ENCODE peak calls at places on chromosomes 1 and 21, in four cellular contexts. V is tibial nerve, A is tibial artery, S is neuronal stem cell. E is an unnamed sample.

GRCh38 chr1:59063501-59063900 is 233.4 kb upstream of the FGGY start:
- DNase-seq in V (no peak), A (no peak), S (peak; percentile 23), E (no peak)

GRCh38 chr1:177976596-177976995 is 6.7 kb upstream of the SEC16B start:
- DNase-seq in V (no peak), A (no peak), S (no peak), E (no peak)

GRCh38 chr1:92324784-92325183 is 25.9 kb downstream of the RPAP2 start:
- DNase-seq in V (no peak), A (no peak), S (no peak), E (no peak)

GRCh38 chr1:205963352-205963751 is 20.1 kb upstream of the SLC26A9 start:
- DNase-seq in V (no peak), A (no peak), S (no peak), E (no peak)

GRCh38 chr1:225762444-225762843 is 15.2 kb upstream of the SRP9 start:
- DNase-seq in V (no peak), A (no peak), S (no peak), E (no peak)

GRCh38 chr1:15946546-15947381 is 29.1 kb downstream of the ZBTB17 start:
- DNase-seq in V (no peak), A (no peak), S (no peak), E (no peak)

GRCh38 chr1:78490861-78491310 is at the start of gene PTGFR:
- DNase-seq in V (peak; percentile 55), A (peak; percentile 75), S (peak; percentile 38), E (no peak)

GRCh38 chr1:202162049-202162417 is 1.6 kb upstream of the PTPN7 start:
- DNase-seq in V (no peak), A (no peak), S (no peak), E (no peak)

GRCh38 chr1:30811187-30811586 is 53.6 kb upstream of the LAPTM5 start:
- DNase-seq in V (no peak), A (no peak), S (no peak), E (no peak)

GRCh38 chr1:14924455-14925325 is 228.9 kb upstream of the TMEM51 start:
- DNase-seq in V (no peak), A (peak; percentile 79), S (no peak), E (peak; percentile 61)

GRCh38 chr1:179228783-179229213 is 679 bp downstream of the ABL2 start:
- DNase-seq in V (peak; percentile 32), A (peak; percentile 74), S (peak; percentile 37), E (peak; percentile 47)

GRCh38 chr1:7388141-7388487 is 383.0 kb upstream of the VAMP3 start:
- DNase-seq in V (no peak), A (peak; percentile 56), S (no peak), E (peak; percentile 40)

GRCh38 chr1:110242731-110243130 is 32.6 kb downstream of the KCNC4 start:
- DNase-seq in V (no peak), A (no peak), S (no peak), E (no peak)

GRCh38 chr1:32071758-32072621 is 749 bp upstream of the TMEM39B start:
- DNase-seq in V (no peak), A (no peak), S (no peak), E (no peak)

GRCh38 chr1:153957744-153958110 is 685 bp downstream of the CRTC2 start:
- DNase-seq in V (no peak), A (no peak), S (no peak), E (no peak)

GRCh38 chr1:228363686-228364067 is 43.0 kb downstream of the TRIM11 start:
- DNase-seq in V (no peak), A (no peak), S (no peak), E (peak; percentile 37)

GRCh38 chr1:196409586-196409985 is 198.7 kb downstream of the KCNT2 start:
- DNase-seq in V (no peak), A (no peak), S (no peak), E (no peak)

GRCh38 chr1:112172294-112172882 is 182.9 kb upstream of the KCND3 start:
- DNase-seq in V (peak; percentile 40), A (no peak), S (peak; percentile 77), E (peak; percentile 48)

GRCh38 chr1:43572084-43572483 is 41.4 kb downstream of the PTPRF start:
- DNase-seq in V (no peak), A (no peak), S (no peak), E (no peak)

GRCh38 chr1:31944205-31945089 is 6.3 kb upstream of the PTP4A2 start:
- DNase-seq in V (peak; percentile 89), A (peak; percentile 94), S (peak; percentile 78), E (peak; percentile 91)

DNA sequence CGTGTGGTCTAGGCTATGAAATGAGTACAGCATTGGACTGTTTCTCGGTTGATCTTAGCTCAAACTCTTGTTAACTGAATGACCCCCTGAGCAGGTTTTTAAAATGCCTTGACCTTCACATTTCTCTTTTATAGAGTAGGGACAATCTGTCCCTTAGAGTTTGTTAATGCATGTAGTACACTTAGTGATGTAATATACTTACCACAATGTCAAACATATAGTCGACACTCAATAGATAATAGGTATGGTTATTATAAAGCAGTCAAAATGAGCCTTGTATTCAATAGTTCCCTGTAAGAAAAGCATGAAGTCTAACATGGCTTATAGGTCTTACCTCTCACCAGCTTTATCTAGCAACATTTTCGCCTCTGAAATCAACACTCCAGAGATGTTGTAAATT is 161.0 kb upstream of the RUNX1 start:
- DNase-seq in V (no peak), A (no peak), S (no peak), E (no peak)
- H3K27ac ChIP-seq in V (no peak overlapping the region), A (no peak overlapping the region), S (no peak overlapping the region), E (peak overlapping the region; percentile 84)

GRCh38 chr1:89633745-89634625 is 1.1 kb downstream of the LRRC8C start:
- DNase-seq in V (no peak), A (no peak), S (peak; percentile 6), E (peak; percentile 27)
- H3K27ac ChIP-seq in V (peak overlapping the region; percentile 93), A (peak overlapping the region; percentile 83), S (no peak overlapping the region), E (peak overlapping the region; percentile 99)

DNA sequence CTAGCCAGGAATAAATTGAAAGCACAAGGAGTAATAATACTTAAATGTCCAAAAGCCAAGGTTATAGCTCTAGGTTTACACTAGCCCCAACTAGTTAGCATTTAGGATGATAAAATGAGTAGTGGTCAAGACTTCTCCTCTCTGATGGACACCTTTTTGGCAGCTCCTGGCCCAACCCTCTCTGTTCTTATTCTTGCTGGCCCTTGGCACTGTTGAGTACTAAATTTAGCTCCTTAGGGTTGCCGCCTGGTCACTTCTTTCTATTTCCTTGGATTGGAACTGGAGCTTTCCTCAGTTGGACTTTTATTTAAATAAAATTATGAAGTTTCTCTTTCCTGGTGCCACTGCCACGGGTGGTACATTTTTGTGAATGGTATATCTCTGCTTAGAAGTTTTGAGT is 28.3 kb downstream of the ARID1A start:
- DNase-seq in V (no peak), A (no peak), S (no peak), E (no peak)
- H3K27ac ChIP-seq in V (peak overlapping the region; percentile 22), A (no peak overlapping the region), S (no peak overlapping the region), E (peak overlapping the region; percentile 69)

GRCh38 chr21:41487082-41487481 is 20.9 kb downstream of the TMPRSS2 start:
- DNase-seq in V (no peak), A (no peak), S (no peak), E (no peak)

GRCh38 chr21:41490330-41490729 is 17.6 kb downstream of the TMPRSS2 start:
- DNase-seq in V (no peak), A (no peak), S (no peak), E (no peak)

GRCh38 chr21:41491412-41491811 is 16.5 kb downstream of the TMPRSS2 start:
- DNase-seq in V (no peak), A (no peak), S (no peak), E (no peak)

GRCh38 chr21:41489329-41489728 is 18.6 kb downstream of the TMPRSS2 start:
- DNase-seq in V (no peak), A (no peak), S (no peak), E (no peak)

GRCh38 chr21:41488080-41488479 is 19.9 kb downstream of the TMPRSS2 start:
- DNase-seq in V (no peak), A (no peak), S (no peak), E (no peak)
- H3K27ac ChIP-seq in V (no peak overlapping the region), A (no peak overlapping the region), S (no peak overlapping the region), E (no peak overlapping the region)

GRCh38 chr1:64685247-64685646 is 59.6 kb upstream of the RAVER2 start:
- DNase-seq in V (no peak), A (no peak), S (no peak), E (no peak)
- H3K27ac ChIP-seq in V (no peak overlapping the region), A (no peak overlapping the region), S (no peak overlapping the region), E (no peak overlapping the region)

GRCh38 chr1:93814795-93815737 is 63.9 kb downstream of the DNTTIP2 start:
- DNase-seq in V (no peak), A (no peak), S (no peak), E (no peak)
- H3K27ac ChIP-seq in V (no peak overlapping the region), A (no peak overlapping the region), S (no peak overlapping the region), E (no peak overlapping the region)

DNA sequence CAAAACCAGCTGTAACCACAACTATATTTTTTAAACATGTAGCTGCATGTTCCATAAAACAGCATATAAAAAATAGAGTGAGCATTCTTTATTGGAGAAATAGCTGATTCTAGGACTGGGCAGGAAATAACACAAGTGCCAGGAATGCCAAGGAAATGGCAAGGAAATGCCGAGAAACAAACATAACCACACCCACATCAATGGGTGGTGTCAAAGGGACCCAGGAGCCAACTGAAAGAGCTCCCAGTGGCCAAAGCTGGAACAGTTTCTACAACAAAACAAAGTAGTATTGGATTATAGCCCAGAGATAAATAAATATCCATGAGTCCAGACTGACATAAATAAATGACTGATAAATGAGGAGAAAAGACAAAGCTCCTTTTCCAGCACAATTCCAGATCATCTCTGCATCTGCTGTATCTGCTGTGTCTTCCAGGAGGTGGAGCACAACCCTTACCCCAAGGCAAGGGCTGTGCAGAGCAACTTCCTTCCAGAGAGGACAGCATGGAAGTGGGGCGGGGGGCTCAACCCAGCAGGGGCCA is 28.1 kb downstream of the ADARB1 start:
- DNase-seq in V (no peak), A (no peak), S (no peak), E (no peak)
- H3K27ac ChIP-seq in V (no peak overlapping the region), A (peak overlapping the region; percentile 63), S (no peak overlapping the region), E (peak overlapping the region; percentile 4)

DNA sequence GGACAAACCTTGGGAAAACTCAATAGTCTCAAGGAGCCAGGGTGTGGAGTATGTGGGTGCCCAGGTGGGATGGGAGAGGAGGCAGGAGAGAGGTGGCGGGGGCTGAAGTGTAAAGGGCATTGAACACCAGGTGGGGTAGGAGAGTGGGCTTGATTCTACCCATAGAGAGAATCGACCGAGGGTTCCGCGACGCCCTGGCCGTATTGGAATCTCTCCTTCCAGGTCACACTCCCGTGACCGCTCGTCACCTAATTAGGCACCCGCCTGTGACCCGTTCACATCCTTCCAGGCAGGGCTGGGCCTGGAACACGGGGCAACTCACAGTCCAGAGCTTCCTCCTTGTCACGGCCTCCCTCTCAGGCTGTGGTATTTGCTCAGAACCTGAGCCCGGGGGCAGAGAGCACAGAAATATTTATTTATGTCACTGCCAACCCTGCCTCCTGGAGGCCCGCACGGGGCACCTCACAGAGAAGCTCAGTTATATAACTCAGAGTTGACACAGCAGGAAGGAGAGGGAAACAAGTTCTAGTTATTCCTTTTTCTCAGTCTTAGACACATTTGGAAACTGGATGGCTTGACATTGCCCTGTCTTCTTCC is 12.0 kb downstream of the NCMAP start:
- DNase-seq in V (no peak), A (no peak), S (no peak), E (no peak)
- H3K27ac ChIP-seq in V (no peak overlapping the region), A (no peak overlapping the region), S (no peak overlapping the region), E (peak overlapping the region; percentile 34)

GRCh38 chr1:180250499-180250770 is 20.4 kb downstream of the LHX4 start:
- DNase-seq in V (no peak), A (peak; percentile 43), S (no peak), E (no peak)
- H3K27ac ChIP-seq in V (no peak overlapping the region), A (no peak overlapping the region), S (no peak overlapping the region), E (no peak overlapping the region)

E was measured in heart right ventricle.